ENCODE peak calls at places on chromosomes 6 and 20, in four cellular contexts. B, Q, P and W are unnamed samples.

GRCh38 chr6:96213768-96214167 is 198.0 kb downstream of the FUT9 start:
- DNase-seq in Q (no peak), B (no peak), P (no peak), W (no peak)

GRCh38 chr6:14321992-14322772 is 204.6 kb downstream of the CD83 start:
- DNase-seq in Q (no peak), B (no peak), P (no peak), W (no peak)

GRCh38 chr6:22825210-22825609 is 255.8 kb downstream of the HDGFL1 start:
- DNase-seq in P (no peak), Q (no peak), B (no peak), W (no peak)

GRCh38 chr6:134520181-134521115 is 202.5 kb upstream of the SGK1 start:
- DNase-seq in B (no peak), P (no peak), Q (no peak), W (no peak)

GRCh38 chr6:68040312-68040778 is 594.7 kb upstream of the ADGRB3 start:
- DNase-seq in B (no peak), Q (no peak), P (no peak), W (no peak)

GRCh38 chr6:77010931-77011542 is 452.3 kb downstream of the HTR1B start:
- DNase-seq in P (no peak), B (no peak), Q (no peak), W (no peak)

GRCh38 chr6:37177083-37177949 is 7.4 kb downstream of the PIM1 start:
- DNase-seq in Q (no peak), P (no peak), B (no peak), W (no peak)

GRCh38 chr20:25288291-25289181 is 40.7 kb downstream of the PYGB start:
- DNase-seq in B (no peak), Q (no peak), P (no peak), W (peak)

GRCh38 chr20:61609461-61609860 is 357.4 kb downstream of the CDH4 start:
- DNase-seq in P (no peak), B (no peak), Q (no peak), W (no peak)

GRCh38 chr6:155110721-155111120 is 115.6 kb downstream of the TIAM2 start:
- DNase-seq in P (no peak), Q (no peak), B (no peak), W (no peak)

GRCh38 chr6:68087399-68088133 is 547.5 kb upstream of the ADGRB3 start:
- DNase-seq in Q (no peak), B (no peak), P (no peak), W (no peak)

GRCh38 chr6:162964703-162965140 is 236.9 kb downstream of the PACRG start:
- DNase-seq in Q (no peak), B (no peak), P (no peak), W (no peak)

GRCh38 chr20:2314759-2315439 is 19.1 kb downstream of the TGM3 start:
- DNase-seq in P (no peak), B (no peak), Q (no peak), W (no peak)

GRCh38 chr6:161369339-161369738 is 95.5 kb upstream of the AGPAT4 start:
- DNase-seq in B (no peak), Q (no peak), P (no peak), W (no peak)

GRCh38 chr6:121247386-121247785 is 86.9 kb downstream of the TBC1D32 start:
- DNase-seq in B (no peak), P (no peak), Q (no peak), W (no peak)

GRCh38 chr6:139990865-139991264 is 616.4 kb upstream of the CITED2 start:
- DNase-seq in B (no peak), P (no peak), Q (no peak), W (peak)

GRCh38 chr6:165962361-165962760 is 205.3 kb downstream of the TBXT start:
- DNase-seq in P (no peak), B (no peak), Q (no peak), W (no peak)